ENCODE peak calls at places on chromosome 11, in seven cellular contexts. G is pancreas, Q is hepatocyte, W is neural crest cell, R is body of pancreas, N is fibroblast of lung, U is cardiac fibroblast. A is an unnamed sample.

GRCh38 chr11:35675901-35676610 is 13.5 kb downstream of the TRIM44 start:
- DNase-seq in G (no peak), Q (no peak), W (no peak), R (no peak), N (no peak), U (peak; percentile 35), A (no peak)

GRCh38 chr11:111797145-111797581 is 31.0 kb upstream of the PPP2R1B start:
- DNase-seq in G (no peak), Q (peak; percentile 47), W (no peak), R (no peak), N (peak; percentile 41), U (peak; percentile 54), A (no peak)

GRCh38 chr11:8252946-8253345 is 10.7 kb downstream of the LMO1 start:
- DNase-seq in G (no peak), Q (no peak), W (no peak), R (no peak), N (no peak), U (no peak), A (peak; percentile 20)

GRCh38 chr11:64165842-64166635 is at the start of gene MACROD1:
- DNase-seq in G (peak; percentile 94), Q (peak; percentile 94), W (peak; percentile 73), R (peak; percentile 96), N (peak; percentile 67), U (peak; percentile 85), A (peak; percentile 81)

GRCh38 chr11:18774801-18775200 is 16.8 kb downstream of the PTPN5 start:
- DNase-seq in G (no peak), Q (no peak), W (no peak), R (no peak), N (no peak), U (no peak), A (no peak)

GRCh38 chr11:45097721-45098493 is 48.5 kb upstream of the PRDM11 start:
- DNase-seq in G (peak; percentile 63), Q (peak; percentile 84), W (peak; percentile 81), R (peak; percentile 73), N (peak; percentile 66), U (peak; percentile 87), A (peak; percentile 91)

GRCh38 chr11:86715611-86716010 is 43.2 kb upstream of the ME3 start:
- DNase-seq in G (no peak), Q (no peak), W (no peak), R (no peak), N (no peak), U (no peak), A (no peak)

GRCh38 chr11:11533057-11533456 is 88.7 kb downstream of the GALNT18 start:
- DNase-seq in G (no peak), Q (no peak), W (no peak), R (no peak), N (no peak), U (no peak), A (no peak)

GRCh38 chr11:78036313-78036712 is 13.2 kb upstream of the KCTD14 start:
- DNase-seq in G (no peak), Q (no peak), W (no peak), R (no peak), N (no peak), U (no peak), A (no peak)

GRCh38 chr11:77287136-77287535 is 14.3 kb downstream of the GDPD4 start:
- DNase-seq in G (no peak), Q (no peak), W (no peak), R (no peak), N (peak; percentile 40), U (no peak), A (no peak)

GRCh38 chr11:132886335-132886734 is 646.0 kb downstream of the OPCML start:
- DNase-seq in G (no peak), Q (no peak), W (no peak), R (no peak), N (peak; percentile 85), U (peak; percentile 52), A (no peak)

GRCh38 chr11:124899376-124900145 is 1.9 kb upstream of the ROBO4 start:
- DNase-seq in G (no peak), Q (no peak), W (no peak), R (no peak), N (no peak), U (no peak), A (no peak)
- TF ChIP-seq CTCF in G (no peak), Q (no peak), W (no peak), R (no peak), N (no peak), U (no peak), A (no peak)

GRCh38 chr11:41309716-41310115 is 149.7 kb downstream of the LRRC4C start:
- DNase-seq in G (no peak), Q (no peak), W (no peak), R (no peak), N (no peak), U (no peak), A (no peak)
- TF ChIP-seq CTCF in G (no peak), Q (no peak), W (peak; percentile 38), R (no peak), N (no peak), U (no peak), A (no peak)

DNA sequence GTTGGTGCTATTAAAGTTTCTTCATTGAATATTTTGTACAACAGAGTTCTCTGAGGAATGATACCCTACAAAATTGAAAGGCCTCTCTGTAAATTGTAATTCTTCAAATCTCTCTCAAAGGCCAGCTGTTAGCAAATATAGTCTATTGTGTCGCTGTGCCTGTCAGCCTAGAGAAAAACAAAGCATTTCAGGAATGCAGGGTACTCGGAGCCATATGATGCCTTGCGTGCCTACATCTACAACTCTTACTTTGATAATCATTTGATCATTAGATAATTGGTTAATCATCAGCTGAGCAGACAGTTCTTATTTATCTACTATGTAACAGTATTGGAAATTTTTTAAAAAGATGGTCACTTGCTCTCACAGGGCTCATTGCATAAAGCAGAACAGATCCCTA is 67.3 kb downstream of the RNF169 start:
- DNase-seq in G (no peak), Q (no peak), W (no peak), R (no peak), N (no peak), U (peak; percentile 33), A (no peak)
- TF ChIP-seq CTCF in G (no peak), Q (no peak), W (no peak), R (no peak), N (no peak), U (no peak), A (no peak)

GRCh38 chr11:118120793-118121192 is 31.8 kb downstream of the SCN4B start:
- DNase-seq in G (no peak), Q (no peak), W (no peak), R (no peak), N (no peak), U (no peak), A (no peak)
- TF ChIP-seq CTCF in G (no peak), Q (no peak), W (no peak), R (no peak), N (no peak), U (no peak), A (no peak)

DNA sequence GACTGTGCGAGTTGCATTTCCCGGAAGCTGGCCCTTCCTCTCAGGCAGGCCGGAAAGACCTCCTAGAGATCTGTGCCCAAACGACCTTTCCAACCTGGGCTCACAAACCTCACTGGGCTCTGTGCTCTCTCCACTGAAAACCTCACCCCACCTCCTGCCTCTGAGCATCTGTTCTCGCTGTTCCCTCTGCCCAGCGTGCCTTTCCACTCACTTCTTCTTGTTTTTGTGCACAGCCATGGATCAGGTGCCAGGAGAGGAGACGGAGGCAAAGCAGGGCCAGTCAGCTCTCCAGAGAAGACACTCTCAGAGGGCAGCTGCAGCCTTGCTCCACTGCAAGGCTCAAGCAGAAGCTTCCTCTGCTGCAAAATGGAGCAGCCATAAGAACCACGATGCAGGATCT is 10.9 kb upstream of the CPT1A start:
- DNase-seq in G (no peak), Q (no peak), W (no peak), R (no peak), N (no peak), U (no peak), A (no peak)
- TF ChIP-seq CTCF in G (no peak), Q (no peak), W (no peak), R (no peak), N (no peak), U (no peak), A (no peak)

DNA sequence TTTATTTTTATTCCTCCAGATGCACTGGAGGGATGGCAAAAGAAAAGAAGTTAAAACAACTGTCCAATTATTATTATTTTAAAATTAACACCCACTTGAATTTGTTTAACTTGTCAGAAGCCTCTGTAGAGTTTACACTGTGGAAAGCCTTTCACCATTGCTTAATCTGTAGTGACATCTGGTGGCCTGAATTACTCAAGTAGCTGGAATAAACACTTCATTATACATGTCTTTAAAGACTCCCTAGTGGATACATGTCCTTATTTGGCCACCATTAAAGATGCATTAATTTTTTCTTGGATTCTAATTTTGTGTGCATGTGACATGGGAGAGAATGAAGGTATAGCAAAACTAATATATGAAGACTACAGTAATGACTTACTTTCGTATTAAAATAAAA is 1496.5 kb downstream of the FAM181B start:
- DNase-seq in G (no peak), Q (peak; percentile 63), W (peak; percentile 16), R (no peak), N (peak; percentile 11), U (peak; percentile 36), A (no peak)
- TF ChIP-seq CTCF in G (no peak), Q (peak; percentile 83), W (peak; percentile 85), R (peak; percentile 26), N (peak; percentile 46), U (no peak), A (peak; percentile 52)

DNA sequence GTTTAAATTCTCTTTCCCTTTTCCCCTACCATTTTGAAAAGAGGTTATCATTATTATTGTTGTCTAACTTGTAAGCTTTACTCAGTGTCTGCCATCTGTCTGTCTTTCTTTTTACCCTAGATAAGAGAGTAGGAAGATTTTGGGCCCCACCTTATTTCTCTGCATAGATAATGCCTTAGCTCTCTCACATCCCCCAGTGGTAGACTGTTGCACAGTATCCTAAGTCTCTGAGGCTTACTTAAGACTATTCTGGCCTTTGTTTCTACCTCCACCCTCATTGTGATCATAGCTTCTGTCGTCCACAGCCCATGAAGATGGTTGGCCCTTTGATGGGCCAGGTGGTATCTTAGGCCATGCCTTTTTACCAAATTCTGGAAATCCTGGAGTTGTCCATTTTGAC is 3.6 kb upstream of the OR51L1 start:
- DNase-seq in G (no peak), Q (peak; percentile 8), W (no peak), R (no peak), N (peak; percentile 2), U (peak; percentile 21), A (no peak)
- TF ChIP-seq CTCF in G (no peak), Q (peak; percentile 24), W (no peak), R (no peak), N (no peak), U (peak; percentile 37), A (no peak)